ENCODE peak calls at places on chromosomes 3 and 15, in ten cellular contexts. One of them, this sample, is unnamed.

GRCh38 chr3:186124618-186125017 is 15.7 kb upstream of the ETV5 start:
- DNase-seq in body of pancreas: peak; percentile 62
- DNase-seq in skeletal muscle cell: no peak
- DNase-seq in Caco-2: peak; percentile 35
- DNase-seq in OCI-LY7: no peak
- DNase-seq in GM12864: no peak
- DNase-seq in GM23248: no peak
- DNase-seq in effector memory CD4-positive, alpha-beta T cell: no peak
- DNase-seq in hepatocyte: no peak
- DNase-seq in HFF-Myc: no peak
- DNase-seq in this sample: no peak

GRCh38 chr3:107394502-107394901 is 17.3 kb downstream of the CCDC54 start:
- DNase-seq in body of pancreas: no peak
- DNase-seq in skeletal muscle cell: no peak
- DNase-seq in Caco-2: no peak
- DNase-seq in OCI-LY7: no peak
- DNase-seq in GM12864: no peak
- DNase-seq in GM23248: no peak
- DNase-seq in effector memory CD4-positive, alpha-beta T cell: no peak
- DNase-seq in hepatocyte: peak; percentile 16
- DNase-seq in HFF-Myc: no peak
- DNase-seq in this sample: no peak

GRCh38 chr15:45372032-45372995 is 6.0 kb downstream of the GATM start:
- DNase-seq in body of pancreas: no peak
- DNase-seq in skeletal muscle cell: no peak
- DNase-seq in Caco-2: no peak
- DNase-seq in OCI-LY7: no peak
- DNase-seq in GM12864: no peak
- DNase-seq in GM23248: peak; percentile 3
- DNase-seq in effector memory CD4-positive, alpha-beta T cell: no peak
- DNase-seq in hepatocyte: no peak
- DNase-seq in HFF-Myc: no peak
- DNase-seq in this sample: no peak

GRCh38 chr3:189985938-189986337 is 134.8 kb downstream of the P3H2 start:
- DNase-seq in body of pancreas: no peak
- DNase-seq in skeletal muscle cell: no peak
- DNase-seq in Caco-2: no peak
- DNase-seq in OCI-LY7: no peak
- DNase-seq in GM12864: no peak
- DNase-seq in GM23248: no peak
- DNase-seq in effector memory CD4-positive, alpha-beta T cell: no peak
- DNase-seq in hepatocyte: no peak
- DNase-seq in HFF-Myc: no peak
- DNase-seq in this sample: no peak

GRCh38 chr3:197866035-197866434 is 75.0 kb downstream of the LRCH3 start:
- DNase-seq in body of pancreas: no peak
- DNase-seq in skeletal muscle cell: no peak
- DNase-seq in Caco-2: no peak
- DNase-seq in OCI-LY7: no peak
- DNase-seq in GM12864: no peak
- DNase-seq in GM23248: no peak
- DNase-seq in effector memory CD4-positive, alpha-beta T cell: no peak
- DNase-seq in hepatocyte: no peak
- DNase-seq in HFF-Myc: no peak
- DNase-seq in this sample: no peak

GRCh38 chr3:111617912-111618601 is 22.9 kb upstream of the ZBED2 start:
- DNase-seq in body of pancreas: no peak
- DNase-seq in skeletal muscle cell: no peak
- DNase-seq in Caco-2: no peak
- DNase-seq in OCI-LY7: no peak
- DNase-seq in GM12864: no peak
- DNase-seq in GM23248: no peak
- DNase-seq in effector memory CD4-positive, alpha-beta T cell: no peak
- DNase-seq in hepatocyte: no peak
- DNase-seq in HFF-Myc: no peak
- DNase-seq in this sample: no peak

GRCh38 chr3:149401215-149401925 is 23.9 kb upstream of the TM4SF1 start:
- DNase-seq in body of pancreas: peak; percentile 94
- DNase-seq in skeletal muscle cell: no peak
- DNase-seq in Caco-2: peak; percentile 53
- DNase-seq in OCI-LY7: peak; percentile 2
- DNase-seq in GM12864: no peak
- DNase-seq in GM23248: peak; percentile 48
- DNase-seq in effector memory CD4-positive, alpha-beta T cell: no peak
- DNase-seq in hepatocyte: peak; percentile 61
- DNase-seq in HFF-Myc: no peak
- DNase-seq in this sample: no peak

GRCh38 chr3:13484861-13485590 is 4.9 kb downstream of the HDAC11 start:
- DNase-seq in body of pancreas: peak; percentile 98
- DNase-seq in skeletal muscle cell: no peak
- DNase-seq in Caco-2: no peak
- DNase-seq in OCI-LY7: no peak
- DNase-seq in GM12864: no peak
- DNase-seq in GM23248: no peak
- DNase-seq in effector memory CD4-positive, alpha-beta T cell: no peak
- DNase-seq in hepatocyte: peak; percentile 87
- DNase-seq in HFF-Myc: no peak
- DNase-seq in this sample: no peak

GRCh38 chr3:171770689-171771620 is 39.3 kb downstream of the PLD1 start:
- DNase-seq in body of pancreas: peak; percentile 74
- DNase-seq in skeletal muscle cell: peak; percentile 74
- DNase-seq in Caco-2: no peak
- DNase-seq in OCI-LY7: no peak
- DNase-seq in GM12864: no peak
- DNase-seq in GM23248: peak; percentile 94
- DNase-seq in effector memory CD4-positive, alpha-beta T cell: no peak
- DNase-seq in hepatocyte: peak; percentile 81
- DNase-seq in HFF-Myc: peak; percentile 37
- DNase-seq in this sample: no peak

GRCh38 chr15:99961011-99961441 is 227.8 kb upstream of the LYSMD4 start:
- DNase-seq in body of pancreas: peak; percentile 58
- DNase-seq in skeletal muscle cell: no peak
- DNase-seq in Caco-2: no peak
- DNase-seq in OCI-LY7: no peak
- DNase-seq in GM12864: no peak
- DNase-seq in GM23248: peak; percentile 5
- DNase-seq in effector memory CD4-positive, alpha-beta T cell: no peak
- DNase-seq in hepatocyte: peak; percentile 74
- DNase-seq in HFF-Myc: no peak
- DNase-seq in this sample: no peak

GRCh38 chr3:15685927-15686326 is 84.4 kb downstream of the BTD start:
- DNase-seq in body of pancreas: no peak
- DNase-seq in skeletal muscle cell: no peak
- DNase-seq in Caco-2: no peak
- DNase-seq in OCI-LY7: no peak
- DNase-seq in GM12864: no peak
- DNase-seq in GM23248: no peak
- DNase-seq in effector memory CD4-positive, alpha-beta T cell: no peak
- DNase-seq in hepatocyte: no peak
- DNase-seq in HFF-Myc: no peak
- DNase-seq in this sample: no peak

GRCh38 chr3:46936733-46937250 is 39.8 kb downstream of the CCDC12 start:
- DNase-seq in body of pancreas: peak; percentile 4
- DNase-seq in skeletal muscle cell: no peak
- DNase-seq in Caco-2: no peak
- DNase-seq in OCI-LY7: no peak
- DNase-seq in GM12864: no peak
- DNase-seq in GM23248: peak; percentile 78
- DNase-seq in effector memory CD4-positive, alpha-beta T cell: no peak
- DNase-seq in hepatocyte: no peak
- DNase-seq in HFF-Myc: no peak
- DNase-seq in this sample: no peak

GRCh38 chr3:147407107-147407494 is 758 bp upstream of the ZIC4 start:
- DNase-seq in body of pancreas: no peak
- DNase-seq in skeletal muscle cell: no peak
- DNase-seq in Caco-2: no peak
- DNase-seq in OCI-LY7: no peak
- DNase-seq in GM12864: no peak
- DNase-seq in GM23248: no peak
- DNase-seq in effector memory CD4-positive, alpha-beta T cell: no peak
- DNase-seq in hepatocyte: no peak
- DNase-seq in HFF-Myc: no peak
- DNase-seq in this sample: no peak

GRCh38 chr3:147405552-147406254 is 640 bp downstream of the ZIC4 start:
- DNase-seq in body of pancreas: no peak
- DNase-seq in skeletal muscle cell: no peak
- DNase-seq in Caco-2: no peak
- DNase-seq in OCI-LY7: no peak
- DNase-seq in GM12864: no peak
- DNase-seq in GM23248: no peak
- DNase-seq in effector memory CD4-positive, alpha-beta T cell: no peak
- DNase-seq in hepatocyte: no peak
- DNase-seq in HFF-Myc: no peak
- DNase-seq in this sample: no peak

GRCh38 chr3:147404000-147404799 is 2.1 kb downstream of the ZIC4 start:
- DNase-seq in body of pancreas: no peak
- DNase-seq in skeletal muscle cell: no peak
- DNase-seq in Caco-2: no peak
- DNase-seq in OCI-LY7: no peak
- DNase-seq in GM12864: no peak
- DNase-seq in GM23248: no peak
- DNase-seq in effector memory CD4-positive, alpha-beta T cell: no peak
- DNase-seq in hepatocyte: no peak
- DNase-seq in HFF-Myc: no peak
- DNase-seq in this sample: no peak

GRCh38 chr3:147406255-147407023 is at the start of gene ZIC4:
- DNase-seq in body of pancreas: no peak
- DNase-seq in skeletal muscle cell: no peak
- DNase-seq in Caco-2: no peak
- DNase-seq in OCI-LY7: no peak
- DNase-seq in GM12864: no peak
- DNase-seq in GM23248: no peak
- DNase-seq in effector memory CD4-positive, alpha-beta T cell: no peak
- DNase-seq in hepatocyte: no peak
- DNase-seq in HFF-Myc: no peak
- DNase-seq in this sample: no peak

GRCh38 chr3:147404800-147405551 is 1.4 kb downstream of the ZIC4 start:
- DNase-seq in body of pancreas: no peak
- DNase-seq in skeletal muscle cell: no peak
- DNase-seq in Caco-2: no peak
- DNase-seq in OCI-LY7: no peak
- DNase-seq in GM12864: no peak
- DNase-seq in GM23248: no peak
- DNase-seq in effector memory CD4-positive, alpha-beta T cell: no peak
- DNase-seq in hepatocyte: no peak
- DNase-seq in HFF-Myc: no peak
- DNase-seq in this sample: no peak
- H3K4me3 ChIP-seq in body of pancreas: no peak overlapping the region
- H3K4me3 ChIP-seq in skeletal muscle cell: no peak overlapping the region
- H3K4me3 ChIP-seq in Caco-2: no peak overlapping the region
- H3K4me3 ChIP-seq in OCI-LY7: no peak overlapping the region
- H3K4me3 ChIP-seq in GM12864: no peak overlapping the region
- H3K4me3 ChIP-seq in GM23248: no peak overlapping the region
- H3K4me3 ChIP-seq in effector memory CD4-positive, alpha-beta T cell: no peak overlapping the region
- H3K4me3 ChIP-seq in hepatocyte: no peak overlapping the region
- H3K4me3 ChIP-seq in HFF-Myc: no peak overlapping the region
- H3K4me3 ChIP-seq in this sample: no peak overlapping the region

GRCh38 chr3:184320099-184320445 is 5.7 kb downstream of the EIF4G1 start:
- DNase-seq in body of pancreas: peak; percentile 99
- DNase-seq in skeletal muscle cell: peak; percentile 84
- DNase-seq in Caco-2: no peak
- DNase-seq in OCI-LY7: no peak
- DNase-seq in GM12864: no peak
- DNase-seq in GM23248: peak; percentile 99
- DNase-seq in effector memory CD4-positive, alpha-beta T cell: no peak
- DNase-seq in hepatocyte: peak; percentile 87
- DNase-seq in HFF-Myc: peak; percentile 87
- DNase-seq in this sample: peak; percentile 78
- H3K4me3 ChIP-seq in body of pancreas: no peak overlapping the region
- H3K4me3 ChIP-seq in skeletal muscle cell: no peak overlapping the region
- H3K4me3 ChIP-seq in Caco-2: no peak overlapping the region
- H3K4me3 ChIP-seq in OCI-LY7: no peak overlapping the region
- H3K4me3 ChIP-seq in GM12864: no peak overlapping the region
- H3K4me3 ChIP-seq in GM23248: peak overlapping the region; percentile 63
- H3K4me3 ChIP-seq in effector memory CD4-positive, alpha-beta T cell: no peak overlapping the region
- H3K4me3 ChIP-seq in hepatocyte: no peak overlapping the region
- H3K4me3 ChIP-seq in HFF-Myc: peak overlapping the region; percentile 29
- H3K4me3 ChIP-seq in this sample: peak overlapping the region; percentile 18

DNA sequence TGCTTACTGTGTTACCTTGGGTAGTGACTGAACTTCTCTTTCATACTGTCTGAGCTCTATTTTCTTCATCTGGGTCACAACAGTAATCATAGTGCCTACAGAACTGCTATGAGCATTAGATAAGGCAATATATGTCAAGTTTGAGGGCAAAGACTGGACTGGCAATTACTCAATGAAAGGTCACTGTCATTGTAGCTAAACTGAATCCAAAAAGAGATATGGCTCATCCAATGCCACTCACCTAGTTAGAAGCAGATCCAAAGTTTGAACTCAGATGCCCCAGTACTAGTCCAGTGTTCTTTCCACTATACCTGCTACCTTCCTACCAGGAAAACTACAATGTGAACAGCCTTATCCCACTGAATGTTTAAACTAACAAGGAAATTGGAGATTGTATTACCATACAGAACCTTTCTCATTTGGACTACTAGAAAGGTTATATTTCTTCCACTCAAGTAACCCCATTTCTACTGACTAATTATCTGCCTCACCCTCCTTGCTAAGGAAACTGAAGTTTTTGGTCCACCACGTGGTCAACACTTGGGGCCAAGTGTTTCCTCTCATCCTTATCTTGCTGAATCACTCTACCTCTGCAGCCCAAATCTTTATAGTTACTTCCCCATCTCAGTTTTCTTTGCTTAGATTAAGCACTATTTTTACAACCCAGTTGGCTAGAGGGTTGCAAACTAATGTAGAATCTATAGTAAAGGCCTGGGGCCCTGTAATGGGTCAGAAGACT is 202.3 kb upstream of the LPP start:
- DNase-seq in body of pancreas: no peak
- DNase-seq in skeletal muscle cell: no peak
- DNase-seq in Caco-2: no peak
- DNase-seq in OCI-LY7: peak; percentile 66
- DNase-seq in GM12864: no peak
- DNase-seq in GM23248: peak; percentile 8
- DNase-seq in effector memory CD4-positive, alpha-beta T cell: no peak
- DNase-seq in hepatocyte: no peak
- DNase-seq in HFF-Myc: no peak
- DNase-seq in this sample: no peak
- H3K4me3 ChIP-seq in body of pancreas: no peak overlapping the region
- H3K4me3 ChIP-seq in skeletal muscle cell: no peak overlapping the region
- H3K4me3 ChIP-seq in Caco-2: no peak overlapping the region
- H3K4me3 ChIP-seq in OCI-LY7: no peak overlapping the region
- H3K4me3 ChIP-seq in GM12864: no peak overlapping the region
- H3K4me3 ChIP-seq in GM23248: no peak overlapping the region
- H3K4me3 ChIP-seq in effector memory CD4-positive, alpha-beta T cell: no peak overlapping the region
- H3K4me3 ChIP-seq in hepatocyte: no peak overlapping the region
- H3K4me3 ChIP-seq in HFF-Myc: no peak overlapping the region
- H3K4me3 ChIP-seq in this sample: no peak overlapping the region

DNA sequence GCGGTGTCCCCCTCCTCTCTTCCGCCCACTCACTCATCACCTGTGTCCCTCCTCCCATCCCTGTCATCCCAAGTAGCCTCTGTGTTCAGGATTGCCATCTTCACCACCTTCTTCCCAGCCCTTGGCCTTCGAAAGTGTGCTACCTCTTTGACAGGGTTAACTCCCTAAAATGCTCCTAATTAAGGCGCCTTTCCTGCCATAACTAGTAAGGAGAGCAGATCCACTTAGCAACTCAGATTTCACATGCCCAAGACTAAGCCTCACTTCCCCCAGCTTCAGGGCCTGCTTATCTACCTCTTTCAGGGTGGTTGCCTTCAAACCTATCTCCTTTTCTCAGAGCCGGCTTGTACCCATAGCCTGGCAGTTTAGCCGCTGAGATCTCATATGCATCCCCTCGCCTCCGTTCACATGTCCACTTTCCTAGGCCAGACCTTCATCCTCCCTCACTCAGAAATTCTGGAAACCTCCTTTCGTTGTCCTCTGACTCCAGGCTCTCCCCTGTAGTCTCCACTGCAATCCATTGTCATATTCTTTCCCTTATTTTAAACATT is 953 bp upstream of the FSTL1 start:
- DNase-seq in body of pancreas: no peak
- DNase-seq in skeletal muscle cell: no peak
- DNase-seq in Caco-2: no peak
- DNase-seq in OCI-LY7: no peak
- DNase-seq in GM12864: no peak
- DNase-seq in GM23248: peak; percentile 44
- DNase-seq in effector memory CD4-positive, alpha-beta T cell: no peak
- DNase-seq in hepatocyte: no peak
- DNase-seq in HFF-Myc: no peak
- DNase-seq in this sample: no peak
- H3K4me3 ChIP-seq in body of pancreas: no peak overlapping the region
- H3K4me3 ChIP-seq in skeletal muscle cell: peak overlapping the region; percentile 90
- H3K4me3 ChIP-seq in Caco-2: no peak overlapping the region
- H3K4me3 ChIP-seq in OCI-LY7: no peak overlapping the region
- H3K4me3 ChIP-seq in GM12864: no peak overlapping the region
- H3K4me3 ChIP-seq in GM23248: peak overlapping the region; percentile 81
- H3K4me3 ChIP-seq in effector memory CD4-positive, alpha-beta T cell: no peak overlapping the region
- H3K4me3 ChIP-seq in hepatocyte: no peak overlapping the region
- H3K4me3 ChIP-seq in HFF-Myc: peak overlapping the region; percentile 76
- H3K4me3 ChIP-seq in this sample: peak overlapping the region; percentile 94

This sample was measured in BJ.